ENCODE peak calls at places on chromosome 3, in six cellular contexts. K, Y, G, M, O and Q are unnamed samples.

GRCh38 chr3:153350420-153350819 is 188.4 kb downstream of the RAP2B start:
- DNase-seq in K (peak; percentile 25), Y (no peak), G (peak; percentile 87), M (no peak), O (peak; percentile 63), Q (peak; percentile 79)

GRCh38 chr3:10273697-10274305 is 18.9 kb downstream of the GHRL start:
- DNase-seq in K (no peak), Y (no peak), G (no peak), M (no peak), O (no peak), Q (no peak)

GRCh38 chr3:52055537-52056351 is 627 bp downstream of the DUSP7 start:
- DNase-seq in K (no peak), Y (peak; percentile 80), G (peak; percentile 49), M (no peak), O (no peak), Q (no peak)

GRCh38 chr3:25592510-25592968 is 72.2 kb downstream of the TOP2B start:
- DNase-seq in K (no peak), Y (peak; percentile 70), G (peak; percentile 74), M (peak; percentile 76), O (no peak), Q (peak; percentile 71)

GRCh38 chr3:159904455-159904854 is 84.2 kb upstream of the IL12A start:
- DNase-seq in K (no peak), Y (no peak), G (no peak), M (no peak), O (no peak), Q (no peak)

GRCh38 chr3:58492385-58492970 is 582 bp downstream of the KCTD6 start:
- DNase-seq in K (no peak), Y (no peak), G (no peak), M (no peak), O (no peak), Q (no peak)

GRCh38 chr3:100260081-100260684 is 609 bp upstream of the TBC1D23 start:
- DNase-seq in K (no peak), Y (peak; percentile 37), G (peak; percentile 46), M (no peak), O (no peak), Q (no peak)

GRCh38 chr3:137867611-137868010 is 103.5 kb downstream of the SOX14 start:
- DNase-seq in K (no peak), Y (no peak), G (no peak), M (no peak), O (no peak), Q (no peak)

GRCh38 chr3:37712387-37712786 is 149.3 kb upstream of the CTDSPL start:
- DNase-seq in K (no peak), Y (no peak), G (no peak), M (no peak), O (no peak), Q (no peak)

GRCh38 chr3:84439476-84439875 is 519.3 kb upstream of the CADM2 start:
- DNase-seq in K (no peak), Y (no peak), G (no peak), M (peak; percentile 2), O (no peak), Q (no peak)

GRCh38 chr3:112967828-112968227 is 7.1 kb downstream of the CD200R1 start:
- DNase-seq in K (no peak), Y (no peak), G (no peak), M (no peak), O (no peak), Q (no peak)

GRCh38 chr3:28727321-28727720 is 378.7 kb upstream of the AZI2 start:
- DNase-seq in K (no peak), Y (no peak), G (no peak), M (no peak), O (no peak), Q (no peak)

GRCh38 chr3:188152660-188153497 is 1.1 kb upstream of the LPP start:
- DNase-seq in K (no peak), Y (peak; percentile 41), G (peak; percentile 87), M (peak; percentile 46), O (peak; percentile 29), Q (no peak)

GRCh38 chr3:86239956-86240355 is 751.0 kb downstream of the VGLL3 start:
- DNase-seq in K (no peak), Y (peak; percentile 64), G (no peak), M (no peak), O (no peak), Q (no peak)

GRCh38 chr3:75254685-75255084 is 409.4 kb upstream of the FRG2C start:
- DNase-seq in K (no peak), Y (no peak), G (no peak), M (no peak), O (no peak), Q (no peak)

GRCh38 chr3:19866751-19867347 is 67.2 kb downstream of the EFHB start:
- DNase-seq in K (no peak), Y (peak; percentile 66), G (no peak), M (peak; percentile 61), O (no peak), Q (peak; percentile 17)

DNA sequence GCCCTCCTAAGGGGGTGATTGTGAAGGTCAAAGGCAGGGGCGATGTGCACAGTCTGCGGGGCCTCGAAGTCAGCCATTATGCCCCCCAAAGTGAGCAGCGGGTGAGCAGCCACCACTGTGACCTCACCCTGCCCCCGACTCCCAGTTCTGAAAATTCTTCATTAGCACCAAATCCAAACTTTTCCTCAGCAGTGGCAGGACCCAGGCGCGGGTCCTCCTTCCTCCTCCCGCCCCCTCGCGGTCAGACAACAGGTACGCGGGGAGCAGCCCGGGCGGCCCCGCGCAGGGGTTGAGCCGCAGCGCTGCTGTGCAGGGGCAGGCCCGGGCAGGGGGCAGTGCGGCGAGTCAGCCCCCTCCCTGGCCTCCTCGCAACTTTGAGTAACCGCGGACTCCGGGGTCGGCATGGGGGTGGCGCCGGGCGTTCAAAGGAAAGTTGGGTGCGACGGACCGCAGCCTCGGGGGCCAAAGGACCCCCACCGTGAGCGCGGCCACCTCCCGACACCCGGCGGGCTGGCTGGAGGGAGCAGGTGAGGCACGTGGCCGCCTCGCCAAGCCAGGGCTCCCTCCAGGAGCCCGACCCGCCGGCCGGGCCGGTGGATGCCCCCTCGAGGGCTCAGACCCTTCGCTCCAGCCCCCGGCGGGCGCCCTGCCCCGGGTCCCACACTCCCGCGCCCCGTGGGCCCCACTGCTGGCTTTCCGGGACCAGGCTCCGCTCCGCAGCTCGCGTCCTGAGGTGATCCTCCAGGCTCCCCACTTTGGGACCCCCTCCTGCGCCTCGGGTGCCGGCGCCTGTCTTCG is 49.4 kb upstream of the CCDC174 start:
- DNase-seq in K (no peak), Y (no peak), G (no peak), M (no peak), O (no peak), Q (no peak)
- H3K4me3 ChIP-seq in K (no peak overlapping the region), Y (peak overlapping the region; percentile 39), G (no peak overlapping the region), M (no peak overlapping the region), O (peak overlapping the region; percentile 13), Q (peak overlapping the region; percentile 31)

GRCh38 chr3:140766465-140766864 is 88.6 kb downstream of the TRIM42 start:
- DNase-seq in K (no peak), Y (no peak), G (no peak), M (no peak), O (no peak), Q (no peak)
- TF ChIP-seq CTCF in K (no peak), Y (no peak), G (no peak), M (no peak), O (no peak), Q (no peak)

DNA sequence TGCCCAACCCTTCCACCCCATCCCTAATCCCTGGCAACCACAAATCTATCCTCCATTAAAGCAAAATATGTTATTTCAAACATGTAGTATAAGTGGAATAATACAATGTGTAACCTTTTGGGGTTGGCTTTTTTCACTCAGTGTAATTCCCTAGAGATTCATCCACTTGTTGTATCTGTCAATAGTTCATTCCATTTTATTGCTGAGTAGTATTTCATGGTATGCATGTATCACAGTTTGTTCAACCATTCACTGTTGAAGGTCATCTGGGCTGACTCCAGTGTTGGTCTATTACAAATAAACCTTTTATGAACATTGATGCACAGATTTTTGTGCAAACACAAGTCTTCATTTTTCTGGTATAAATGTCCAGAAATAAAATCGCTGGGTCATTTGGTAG is 38.8 kb downstream of the BSN start:
- DNase-seq in K (no peak), Y (no peak), G (no peak), M (peak; percentile 5), O (no peak), Q (no peak)
- H3K4me3 ChIP-seq in K (no peak overlapping the region), Y (no peak overlapping the region), G (no peak overlapping the region), M (no peak overlapping the region), O (no peak overlapping the region), Q (no peak overlapping the region)

DNA sequence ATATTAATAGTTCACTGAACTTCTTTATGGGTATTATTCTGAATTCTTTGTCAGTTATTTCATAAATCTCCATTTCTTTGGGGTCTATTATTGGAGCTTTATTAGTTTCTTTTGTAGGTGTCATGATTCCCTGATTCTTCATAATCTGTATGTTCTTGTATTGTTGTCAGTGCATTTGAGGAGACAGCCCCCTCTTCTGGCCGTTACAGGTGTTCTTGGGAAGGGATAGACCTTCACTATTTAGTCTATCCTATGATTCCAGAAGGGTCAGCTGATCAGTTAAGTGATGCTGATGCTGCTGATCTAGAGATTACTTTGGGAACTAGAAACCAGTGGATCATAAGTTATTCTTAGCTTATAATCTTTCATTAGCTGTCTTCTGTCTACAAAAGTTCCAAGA is 34.9 kb downstream of the TMEM39A start:
- DNase-seq in K (no peak), Y (no peak), G (no peak), M (no peak), O (no peak), Q (no peak)
- TF ChIP-seq CTCF in K (peak; percentile 13), Y (peak; percentile 11), G (no peak), M (no peak), O (no peak), Q (no peak)

GRCh38 chr3:16178628-16178988 is 4.1 kb downstream of the GALNT15 start:
- DNase-seq in K (no peak), Y (no peak), G (no peak), M (no peak), O (no peak), Q (no peak)

GRCh38 chr3:16177962-16178627 is 3.6 kb downstream of the GALNT15 start:
- DNase-seq in K (peak; percentile 52), Y (peak; percentile 86), G (no peak), M (peak; percentile 61), O (peak; percentile 76), Q (no peak)

GRCh38 chr3:16174976-16175901 is 759 bp downstream of the GALNT15 start:
- DNase-seq in K (no peak), Y (no peak), G (no peak), M (no peak), O (no peak), Q (no peak)

GRCh38 chr3:16174389-16174788 is at the start of gene GALNT15:
- DNase-seq in K (peak; percentile 63), Y (peak; percentile 69), G (no peak), M (peak; percentile 32), O (peak; percentile 89), Q (peak; percentile 93)

GRCh38 chr3:16176391-16177030 is 2.0 kb downstream of the GALNT15 start:
- DNase-seq in K (no peak), Y (no peak), G (no peak), M (no peak), O (no peak), Q (no peak)
- H3K4me3 ChIP-seq in K (no peak overlapping the region), Y (no peak overlapping the region), G (no peak overlapping the region), M (no peak overlapping the region), O (peak overlapping the region; percentile 57), Q (peak overlapping the region; percentile 65)